ENCODE peak calls at places on chromosomes 12 and 14, in four cellular contexts. D is kidney tubule cell; K is activated T-cell treated with anti-CD3 and anti-CD28 coated beads, Interleukin-2, amount 50 U/mL, for 4 hours; E is HTR-8/SVneo. S is an unnamed sample.

GRCh38 chr12:13436182-13436581 is 239.7 kb downstream of the EMP1 start:
- DNase-seq in D (no peak), K (no peak), E (no peak), S (no peak)

GRCh38 chr12:29187756-29188155 is 38.7 kb downstream of the FAR2 start:
- DNase-seq in D (no peak), K (no peak), E (no peak), S (no peak)

GRCh38 chr14:71049435-71050147 is 142.3 kb downstream of the PCNX1 start:
- DNase-seq in D (no peak), K (no peak), E (no peak), S (no peak)

GRCh38 chr14:101102875-101103274 is 199.4 kb upstream of the RTL1 start:
- DNase-seq in D (peak), K (no peak), E (no peak), S (no peak)

GRCh38 chr12:98084950-98085349 is 430.4 kb upstream of the TMPO start:
- DNase-seq in D (no peak), K (no peak), E (no peak), S (no peak)

GRCh38 chr12:108566452-108566851 is 4.1 kb downstream of the ISCU start:
- DNase-seq in D (no peak), K (no peak), E (no peak), S (no peak)

GRCh38 chr14:68784298-68784910 is 8.5 kb downstream of the ZFP36L1 start:
- DNase-seq in D (peak), K (no peak), E (no peak), S (no peak)

GRCh38 chr14:24978862-24979724 is 70.9 kb downstream of the STXBP6 start:
- DNase-seq in D (peak), K (no peak), E (no peak), S (no peak)

GRCh38 chr14:88834883-88835431 is 10.5 kb downstream of the TTC8 start:
- DNase-seq in D (peak), K (no peak), E (no peak), S (peak)

GRCh38 chr14:79543966-79544365 is 667.3 kb downstream of the DIO2 start:
- DNase-seq in D (peak), K (no peak), E (peak), S (peak)

S was measured in brain microvascular endothelial cell.